ENCODE peak calls at places on chromosomes 12 and 14, in six cellular contexts. Z is stomach, L is transverse colon, I is astrocyte, G is endodermal cell, U is mammary epithelial cell. B is an unnamed sample. For H3K9me3 and H3K36me3, the result is how much of the 10 kb centered on the place peaks cover.

GRCh38 chr12:127629066-127629820 is 637.7 kb upstream of the TMEM132C start:
- DNase-seq in Z (no peak), L (no peak), I (peak), G (no peak), U (no peak), B (peak)

GRCh38 chr12:111451649-111452129 is 46.0 kb downstream of the SH2B3 start:
- DNase-seq in Z (peak), L (no peak), I (no peak), G (peak), U (peak), B (no peak)

GRCh38 chr12:110960795-110961194 is 40.4 kb upstream of the MYL2 start:
- DNase-seq in Z (no peak), L (no peak), I (no peak), G (peak), U (no peak), B (no peak)

GRCh38 chr14:68794130-68794855 is 1.4 kb upstream of the ZFP36L1 start:
- DNase-seq in Z (peak), L (peak), I (peak), G (peak), U (peak), B (peak)

GRCh38 chr12:121033625-121034349 is 5.3 kb downstream of the OASL start:
- DNase-seq in Z (peak), L (no peak), I (peak), G (no peak), U (peak), B (peak)

GRCh38 chr12:93778306-93778705 is 101.1 kb downstream of the CRADD start:
- DNase-seq in Z (no peak), L (no peak), I (peak), G (no peak), U (no peak), B (peak)

GRCh38 chr12:70365648-70366518 is at the start of gene KCNMB4:
- DNase-seq in Z (peak), L (peak), I (peak), G (peak), U (peak), B (peak)

GRCh38 chr12:130847097-130847496 is 8.0 kb upstream of the STX2 start:
- DNase-seq in Z (no peak), L (no peak), I (peak), G (no peak), U (no peak), B (no peak)

GRCh38 chr12:1533205-1533601 is 61.2 kb downstream of the FBXL14 start:
- DNase-seq in Z (no peak), L (no peak), I (peak), G (no peak), U (no peak), B (no peak)

GRCh38 chr14:88026890-88027289 is 22.0 kb downstream of the GPR65 start:
- DNase-seq in Z (no peak), L (no peak), I (no peak), G (no peak), U (no peak), B (no peak)

GRCh38 chr14:98742001-98742400 is 530.0 kb downstream of the BCL11B start:
- DNase-seq in Z (no peak), L (no peak), I (no peak), G (no peak), U (no peak), B (no peak)

GRCh38 chr12:127723236-127723635 is 543.7 kb upstream of the TMEM132C start:
- DNase-seq in Z (no peak), L (no peak), I (no peak), G (no peak), U (no peak), B (no peak)

GRCh38 chr12:51323317-51323960 is 535 bp downstream of the BIN2 start:
- DNase-seq in Z (no peak), L (peak), I (no peak), G (no peak), U (no peak), B (no peak)

GRCh38 chr12:127926004-127926403 is 341.0 kb upstream of the TMEM132C start:
- DNase-seq in Z (no peak), L (peak), I (peak), G (peak), U (no peak), B (no peak)

GRCh38 chr14:103748539-103748867 is 32.9 kb downstream of the ZFYVE21 start:
- DNase-seq in Z (peak), L (no peak), I (no peak), G (no peak), U (no peak), B (no peak)

GRCh38 chr12:91877461-91878230 is 268.0 kb downstream of the BTG1 start:
- DNase-seq in Z (no peak), L (no peak), I (no peak), G (no peak), U (peak), B (no peak)

GRCh38 chr14:56247495-56248087 is 129.4 kb downstream of the PELI2 start:
- DNase-seq in Z (no peak), L (no peak), I (peak), G (no peak), U (no peak), B (no peak)

GRCh38 chr14:92755495-92755894 is 7.1 kb upstream of the LGMN start:
- DNase-seq in Z (no peak), L (no peak), I (no peak), G (no peak), U (no peak), B (no peak)

GRCh38 chr14:69349091-69349777 is 48.9 kb downstream of the ERH start:
- DNase-seq in Z (no peak), L (no peak), I (no peak), G (peak), U (no peak), B (no peak)

GRCh38 chr14:50039734-50040400 is 76.5 kb downstream of the VCPKMT start:
- DNase-seq in Z (no peak), L (no peak), I (peak), G (no peak), U (peak), B (peak)

GRCh38 chr12:30795660-30796507 is 41.1 kb upstream of the CAPRIN2 start:
- DNase-seq in Z (peak), L (peak), I (peak), G (peak), U (peak), B (peak)

GRCh38 chr14:66717571-66718140 is 209.7 kb downstream of the GPHN start:
- DNase-seq in Z (no peak), L (no peak), I (no peak), G (no peak), U (no peak), B (no peak)

DNA sequence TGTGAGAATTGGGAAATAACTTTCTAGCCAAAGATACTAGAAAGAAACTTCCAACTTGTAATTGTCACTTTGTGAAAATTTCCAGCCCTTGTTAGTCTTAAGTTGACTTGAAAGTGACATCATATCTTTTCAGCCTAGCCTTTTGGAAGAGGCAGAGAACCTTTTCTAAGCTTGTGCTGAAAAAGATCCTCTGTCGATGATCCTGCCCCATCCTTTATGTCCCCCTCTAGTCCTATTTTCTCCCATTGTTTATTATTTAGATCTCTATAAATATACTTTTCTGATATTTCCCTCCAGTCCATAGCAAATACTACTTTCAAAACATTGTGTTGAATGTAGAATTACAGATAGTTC is 2.8 kb downstream of the CHST11 start:
- DNase-seq in Z (no peak), L (no peak), I (no peak), G (no peak), U (peak), B (no peak)
- H3K4me3 ChIP-seq in Z (peak), L (peak), I (peak), G (peak), U (peak), B (no peak)

GRCh38 chr14:97029800-97030199 is 232.6 kb downstream of the VRK1 start:
- DNase-seq in Z (no peak), L (no peak), I (no peak), G (no peak), U (no peak), B (no peak)
- H3K9me3 ChIP-seq in Z (under half), L (under half), I (under half), G (under half), U (under half), B (under half)

GRCh38 chr14:58466459-58466858 is 38.9 kb downstream of the KIAA0586 start:
- DNase-seq in Z (no peak), L (no peak), I (no peak), G (no peak), U (no peak), B (no peak)
- H3K36me3 ChIP-seq in Z (half or more), L (under half), I (under half), G (under half), U (under half), B (under half)

DNA sequence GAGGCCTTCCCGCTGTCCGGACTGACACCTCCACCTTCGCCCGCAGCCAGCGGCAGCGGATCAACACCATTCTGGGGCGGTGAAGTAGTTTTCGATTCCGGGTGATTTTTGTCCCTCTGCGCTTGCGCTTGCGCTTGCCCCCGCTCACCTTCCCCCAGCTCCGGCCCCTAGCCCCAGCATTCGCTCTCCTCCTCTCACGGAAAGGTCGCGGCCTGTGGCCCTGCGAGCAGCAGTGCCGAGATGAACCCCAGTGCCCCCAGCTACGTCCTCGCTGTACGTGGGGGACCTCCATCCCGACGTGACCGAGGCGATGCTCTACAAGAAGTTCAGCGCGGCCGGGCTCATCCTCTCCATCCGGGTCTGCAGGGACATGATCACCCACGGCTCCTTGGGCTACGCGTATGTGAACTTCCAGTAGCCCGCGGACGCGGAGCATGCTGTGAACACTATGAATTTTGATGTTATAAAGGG is 22.7 kb upstream of the SRGAP1 start:
- DNase-seq in Z (no peak), L (no peak), I (no peak), G (no peak), U (peak), B (no peak)
- H3K4me3 ChIP-seq in Z (peak), L (peak), I (peak), G (no peak), U (peak), B (no peak)

DNA sequence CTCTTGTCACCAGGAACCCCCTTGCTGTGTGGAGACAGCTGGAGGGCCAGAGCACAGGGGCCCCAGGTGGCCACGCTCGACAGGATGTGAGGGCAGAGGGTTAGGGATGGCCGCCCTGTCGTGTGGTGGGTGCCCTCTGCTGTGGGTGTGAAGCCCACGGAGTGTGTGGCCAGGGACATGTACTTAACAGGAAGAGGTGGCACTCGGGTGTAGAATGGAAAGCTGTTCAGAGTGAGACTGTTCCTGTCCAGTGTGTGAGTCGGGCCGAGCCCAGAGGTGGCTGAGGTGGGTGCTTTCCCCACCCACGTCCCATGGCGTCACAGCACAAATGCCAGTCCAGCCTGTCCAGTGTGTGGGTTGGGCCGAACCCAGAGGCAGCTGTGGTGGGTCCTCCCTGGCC is 47.1 kb downstream of the FBRSL1 start:
- DNase-seq in Z (no peak), L (no peak), I (no peak), G (no peak), U (no peak), B (no peak)
- H3K9me3 ChIP-seq in Z (under half), L (under half), I (under half), G (under half), U (under half), B (under half)

DNA sequence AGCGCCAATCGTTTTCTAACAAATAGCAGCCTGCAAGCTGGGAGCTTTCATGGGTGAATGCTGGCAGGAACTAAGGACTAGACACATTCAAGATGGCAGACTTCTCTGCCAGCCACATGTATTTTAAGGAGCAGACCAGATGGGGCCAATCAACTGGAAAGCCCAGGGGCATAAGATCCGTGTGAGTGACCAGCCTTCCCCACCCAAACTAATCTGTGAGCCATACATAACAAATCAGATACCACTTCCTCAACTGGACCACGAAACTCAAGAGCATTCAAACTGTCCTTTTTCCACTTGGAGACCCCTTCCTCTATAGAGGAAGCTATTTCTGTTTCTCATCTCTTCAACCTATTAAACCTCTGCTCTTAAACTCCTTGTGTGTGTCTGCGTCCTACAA is 9.7 kb downstream of the TCL1B start:
- DNase-seq in Z (no peak), L (no peak), I (no peak), G (peak), U (no peak), B (no peak)
- H3K36me3 ChIP-seq in Z (under half), L (under half), I (under half), G (under half), U (under half), B (under half)

DNA sequence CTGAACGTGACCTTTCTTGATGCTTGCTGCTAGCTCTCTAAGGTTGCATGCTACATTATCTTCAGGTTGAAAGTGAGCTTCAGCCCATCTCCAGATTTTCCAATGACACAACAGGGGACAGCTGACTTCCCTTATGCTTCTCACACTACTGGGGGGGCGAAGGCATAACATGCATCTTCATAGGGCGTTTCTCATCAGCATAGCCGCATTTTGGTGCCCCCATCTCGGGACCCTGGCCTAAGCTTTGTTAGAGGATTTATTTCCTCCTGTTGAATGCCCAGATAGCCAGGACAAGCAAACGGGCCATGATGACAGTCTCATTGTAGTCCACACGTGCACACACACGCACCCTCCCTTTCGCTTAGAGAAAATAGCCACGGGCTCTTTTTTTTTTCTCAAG is 30.7 kb downstream of the SSPN start:
- DNase-seq in Z (no peak), L (no peak), I (no peak), G (no peak), U (no peak), B (no peak)
- H3K4me3 ChIP-seq in Z (peak), L (peak), I (peak), G (peak), U (no peak), B (no peak)